ENCODE peak calls at places on chromosomes 2 and 18, in five cellular contexts. I is choroid plexus epithelial cell, D is pancreas, K is B cell, A is cardiac fibroblast. Z is an unnamed sample.
A peak's percentile ranks its signal among the peaks of the same experiment; 100 is the strongest.

GRCh38 chr18:43904209-43904837 is 627.0 kb upstream of the SYT4 start:
- DNase-seq in A (no peak), D (no peak), K (no peak), I (no peak), Z (no peak)

GRCh38 chr2:127674241-127675209 is 805 bp downstream of the LIMS2 start:
- DNase-seq in A (no peak), D (no peak), I (no peak), K (peak; percentile 60), Z (no peak)

GRCh38 chr2:127568128-127568527 is 32.6 kb downstream of the MYO7B start:
- DNase-seq in K (no peak), I (no peak), A (no peak), D (no peak), Z (no peak)

GRCh38 chr2:80499095-80499494 is 194.5 kb upstream of the LRRTM1 start:
- DNase-seq in K (no peak), D (no peak), A (peak; percentile 84), I (peak; percentile 79), Z (peak; percentile 77)

GRCh38 chr2:102950547-102950946 is 188.7 kb downstream of the TMEM182 start:
- DNase-seq in K (no peak), A (no peak), I (no peak), D (no peak), Z (no peak)

GRCh38 chr18:48565105-48565504 is 26.3 kb downstream of the CTIF start:
- DNase-seq in I (no peak), K (no peak), D (no peak), A (no peak), Z (no peak)

GRCh38 chr18:74672371-74672770 is 74.7 kb downstream of the ZNF407 start:
- DNase-seq in K (no peak), A (no peak), D (no peak), I (no peak), Z (no peak)

GRCh38 chr2:190961918-190962487 is 52.0 kb downstream of the STAT1 start:
- DNase-seq in I (peak; percentile 30), K (no peak), A (peak; percentile 40), D (no peak), Z (peak; percentile 59)

GRCh38 chr18:40867452-40867851 is 1087.6 kb upstream of the PIK3C3 start:
- DNase-seq in D (no peak), A (peak; percentile 95), K (no peak), I (peak; percentile 94), Z (peak; percentile 89)

GRCh38 chr2:218485986-218486667 is 67.2 kb downstream of the VIL1 start:
- DNase-seq in D (no peak), I (no peak), A (no peak), K (no peak), Z (no peak)

GRCh38 chr2:200350796-200351195 is 44.3 kb downstream of the SPATS2L start:
- DNase-seq in D (no peak), A (peak; percentile 81), I (peak; percentile 97), K (no peak), Z (peak; percentile 91)

DNA sequence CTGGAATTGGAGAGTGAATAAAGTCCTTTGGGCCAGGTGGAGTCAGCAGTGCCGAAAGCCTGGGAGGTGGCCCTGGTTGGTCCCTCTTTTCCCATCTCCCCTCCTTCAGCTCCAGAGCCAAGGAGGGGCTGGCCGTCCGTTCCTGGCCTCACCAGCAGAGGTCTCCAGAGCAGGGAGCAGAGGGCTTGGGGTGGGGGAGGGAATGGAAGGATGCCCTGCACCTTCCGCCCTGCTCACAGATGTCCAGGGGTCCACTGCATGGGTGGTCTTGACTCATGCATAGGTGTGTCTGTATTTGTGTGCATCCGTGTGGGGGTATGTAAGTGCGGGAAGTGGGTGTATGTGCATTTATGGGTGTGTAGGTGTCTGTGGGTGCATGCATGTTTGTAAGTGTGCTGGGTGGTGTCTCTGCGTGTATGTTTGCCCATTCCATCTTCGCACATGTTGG is 201.9 kb downstream of the ZFP36L2 start:
- DNase-seq in D (peak; percentile 68), I (peak; percentile 70), K (peak; percentile 62), A (peak; percentile 64), Z (peak; percentile 57)
- TF ChIP-seq CTCF in D (peak; percentile 57), I (peak; percentile 98), K (peak; percentile 55), A (peak; percentile 97), Z (peak; percentile 87)

GRCh38 chr2:237786936-237787335 is 11.6 kb upstream of the RBM44 start:
- DNase-seq in A (no peak), D (no peak), I (no peak), K (no peak), Z (no peak)

GRCh38 chr2:237797253-237797652 is 1.3 kb upstream of the RBM44 start:
- DNase-seq in I (no peak), D (no peak), K (no peak), A (no peak), Z (no peak)

GRCh38 chr2:237790353-237790752 is 8.2 kb upstream of the RBM44 start:
- DNase-seq in A (peak; percentile 45), I (peak; percentile 69), K (no peak), D (no peak), Z (peak; percentile 22)

GRCh38 chr2:237791977-237792727 is 6.4 kb upstream of the RBM44 start:
- DNase-seq in A (peak; percentile 26), D (no peak), I (peak; percentile 43), K (no peak), Z (peak; percentile 9)
- TF ChIP-seq CTCF in A (peak; percentile 42), D (no peak), I (peak; percentile 48), K (no peak), Z (peak; percentile 31)

DNA sequence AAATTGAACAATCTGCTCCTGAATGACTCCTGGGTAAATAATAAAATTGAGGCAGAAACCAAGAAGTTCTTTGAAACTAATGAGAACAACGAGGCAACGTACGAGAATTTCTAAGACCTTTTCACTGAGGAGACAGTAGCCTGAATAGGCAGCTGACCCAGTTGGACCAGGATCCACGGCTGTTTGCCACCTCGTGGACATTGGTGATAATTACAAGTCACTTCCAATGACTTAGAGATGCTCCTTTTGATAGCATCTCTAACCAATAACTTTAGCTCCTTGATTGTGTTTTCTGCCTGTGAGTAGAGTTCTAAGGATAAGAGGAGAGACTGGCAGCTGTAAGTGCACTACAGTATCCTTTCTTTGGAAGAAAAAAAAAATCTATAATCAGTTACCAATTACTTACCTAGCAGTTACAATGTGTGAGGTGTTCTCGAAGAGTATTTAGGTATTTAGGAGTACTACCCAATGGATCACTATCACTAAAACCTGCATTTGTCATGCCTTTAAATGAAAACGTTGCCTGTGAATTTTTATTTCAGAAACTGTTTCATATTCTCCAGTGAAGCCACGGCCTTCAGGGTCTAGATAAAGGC is 31.3 kb upstream of the CNTNAP5 start:
- DNase-seq in A (peak; percentile 62), D (no peak), K (peak; percentile 22), I (peak; percentile 40), Z (peak; percentile 4)
- TF ChIP-seq CTCF in A (peak; percentile 64), D (peak; percentile 33), K (peak; percentile 65), I (peak; percentile 52), Z (peak; percentile 22)

GRCh38 chr2:99139003-99139402 is 2.5 kb upstream of the C2orf15 start:
- DNase-seq in A (no peak), I (no peak), D (no peak), K (no peak), Z (no peak)

GRCh38 chr2:99140860-99141109 is 722 bp upstream of the C2orf15 start:
- DNase-seq in I (no peak), K (no peak), A (peak; percentile 31), D (no peak), Z (no peak)

GRCh38 chr2:99140056-99140859 is 1.2 kb upstream of the C2orf15 start:
- DNase-seq in D (no peak), I (peak; percentile 24), K (no peak), A (peak; percentile 0), Z (peak; percentile 28)

GRCh38 chr2:99141110-99142108 is at the start of gene C2orf15:
- DNase-seq in K (peak; percentile 97), A (peak; percentile 75), I (peak; percentile 85), D (peak; percentile 97), Z (peak; percentile 62)
- TF ChIP-seq CTCF in K (no peak), A (no peak), I (no peak), D (no peak), Z (no peak)

GRCh38 chr18:41899535-41899934 is 55.5 kb upstream of the PIK3C3 start:
- DNase-seq in K (no peak), A (peak; percentile 8), I (peak; percentile 14), D (no peak), Z (no peak)
- TF ChIP-seq CTCF in K (no peak), A (peak; percentile 8), I (peak; percentile 27), D (no peak), Z (no peak)

GRCh38 chr18:7735606-7736175 is 168.6 kb downstream of the PTPRM start:
- DNase-seq in D (no peak), K (no peak), I (no peak), A (no peak), Z (no peak)

GRCh38 chr18:7737483-7737882 is 170.4 kb downstream of the PTPRM start:
- DNase-seq in K (no peak), A (no peak), D (no peak), I (no peak), Z (no peak)

GRCh38 chr18:7730682-7731081 is 163.6 kb downstream of the PTPRM start:
- DNase-seq in K (no peak), A (no peak), D (no peak), I (no peak), Z (no peak)

GRCh38 chr18:7733642-7734041 is 166.5 kb downstream of the PTPRM start:
- DNase-seq in D (no peak), I (no peak), A (no peak), K (no peak), Z (no peak)

GRCh38 chr18:7735194-7735593 is 168.1 kb downstream of the PTPRM start:
- DNase-seq in K (no peak), I (peak; percentile 34), D (no peak), A (peak; percentile 19), Z (no peak)
- TF ChIP-seq CTCF in K (no peak), I (peak; percentile 61), D (peak; percentile 16), A (peak; percentile 38), Z (peak; percentile 15)

GRCh38 chr2:159133795-159134194 is 152.7 kb downstream of the WDSUB1 start:
- DNase-seq in I (peak; percentile 68), D (no peak), A (peak; percentile 59), K (no peak), Z (peak; percentile 81)
- TF ChIP-seq CTCF in I (peak; percentile 45), D (no peak), A (peak; percentile 19), K (peak; percentile 11), Z (peak; percentile 47)

GRCh38 chr2:6664662-6665061 is 201.0 kb downstream of the CMPK2 start:
- DNase-seq in A (no peak), I (no peak), D (no peak), K (no peak), Z (no peak)
- TF ChIP-seq CTCF in A (no peak), I (no peak), D (no peak), K (no peak), Z (no peak)

Z was measured in fibroblast of the aortic adventitia.